ENCODE peak calls at places on chromosomes 5 and 9, in ten cellular contexts. One of them, this sample, is unnamed.

GRCh38 chr5:151158287-151158661 is 695 bp upstream of the ANXA6 start:
- DNase-seq in GM12892: no peak
- DNase-seq in sigmoid colon: no peak
- DNase-seq in HepG2: peak; percentile 13
- DNase-seq in spleen: no peak
- DNase-seq in SK-N-MC: no peak
- DNase-seq in GM23338: peak; percentile 64
- DNase-seq in vagina: no peak
- DNase-seq in suprapubic skin: no peak
- DNase-seq in endothelial cell of umbilical vein: no peak
- DNase-seq in this sample: no peak

GRCh38 chr9:134884492-134884891 is 3.9 kb downstream of the FCN2 start:
- DNase-seq in GM23338: no peak
- DNase-seq in GM12892: no peak
- DNase-seq in spleen: no peak
- DNase-seq in suprapubic skin: no peak
- DNase-seq in HepG2: no peak
- DNase-seq in SK-N-MC: no peak
- DNase-seq in sigmoid colon: no peak
- DNase-seq in vagina: no peak
- DNase-seq in endothelial cell of umbilical vein: no peak
- DNase-seq in this sample: no peak

GRCh38 chr9:102740578-102740977 is 254.6 kb upstream of the CYLC2 start:
- DNase-seq in GM12892: no peak
- DNase-seq in vagina: no peak
- DNase-seq in spleen: no peak
- DNase-seq in suprapubic skin: no peak
- DNase-seq in HepG2: no peak
- DNase-seq in sigmoid colon: no peak
- DNase-seq in SK-N-MC: no peak
- DNase-seq in endothelial cell of umbilical vein: no peak
- DNase-seq in GM23338: no peak
- DNase-seq in this sample: no peak

GRCh38 chr9:15576350-15577050 is 23.7 kb downstream of the CCDC171 start:
- DNase-seq in sigmoid colon: no peak
- DNase-seq in spleen: no peak
- DNase-seq in GM12892: no peak
- DNase-seq in endothelial cell of umbilical vein: peak; percentile 11
- DNase-seq in GM23338: no peak
- DNase-seq in suprapubic skin: no peak
- DNase-seq in SK-N-MC: no peak
- DNase-seq in HepG2: no peak
- DNase-seq in vagina: no peak
- DNase-seq in this sample: no peak

GRCh38 chr5:73311291-73312110 is 137.1 kb downstream of the FOXD1 start:
- DNase-seq in vagina: no peak
- DNase-seq in suprapubic skin: no peak
- DNase-seq in GM23338: peak; percentile 62
- DNase-seq in GM12892: no peak
- DNase-seq in endothelial cell of umbilical vein: no peak
- DNase-seq in HepG2: no peak
- DNase-seq in sigmoid colon: no peak
- DNase-seq in SK-N-MC: no peak
- DNase-seq in spleen: no peak
- DNase-seq in this sample: no peak

GRCh38 chr5:161286066-161286655 is 260.4 kb downstream of the GABRB2 start:
- DNase-seq in spleen: no peak
- DNase-seq in vagina: no peak
- DNase-seq in GM12892: no peak
- DNase-seq in suprapubic skin: no peak
- DNase-seq in endothelial cell of umbilical vein: no peak
- DNase-seq in GM23338: no peak
- DNase-seq in HepG2: no peak
- DNase-seq in sigmoid colon: no peak
- DNase-seq in SK-N-MC: no peak
- DNase-seq in this sample: no peak

GRCh38 chr5:128271859-128272446 is 188.4 kb downstream of the SLC12A2 start:
- DNase-seq in HepG2: no peak
- DNase-seq in SK-N-MC: no peak
- DNase-seq in sigmoid colon: no peak
- DNase-seq in spleen: no peak
- DNase-seq in endothelial cell of umbilical vein: peak; percentile 67
- DNase-seq in GM23338: peak; percentile 31
- DNase-seq in vagina: no peak
- DNase-seq in GM12892: no peak
- DNase-seq in suprapubic skin: no peak
- DNase-seq in this sample: peak; percentile 27

GRCh38 chr5:1325870-1326546 is 18.9 kb downstream of the CLPTM1L start:
- DNase-seq in GM12892: peak; percentile 5
- DNase-seq in suprapubic skin: peak; percentile 76
- DNase-seq in vagina: no peak
- DNase-seq in SK-N-MC: no peak
- DNase-seq in GM23338: no peak
- DNase-seq in HepG2: no peak
- DNase-seq in spleen: peak; percentile 69
- DNase-seq in sigmoid colon: peak; percentile 56
- DNase-seq in endothelial cell of umbilical vein: no peak
- DNase-seq in this sample: no peak

GRCh38 chr5:81207009-81207408 is 26.1 kb upstream of the CKMT2 start:
- DNase-seq in spleen: no peak
- DNase-seq in SK-N-MC: no peak
- DNase-seq in endothelial cell of umbilical vein: no peak
- DNase-seq in GM12892: no peak
- DNase-seq in suprapubic skin: no peak
- DNase-seq in vagina: no peak
- DNase-seq in HepG2: no peak
- DNase-seq in sigmoid colon: no peak
- DNase-seq in GM23338: peak; percentile 72
- DNase-seq in this sample: no peak

GRCh38 chr9:27210588-27210987 is 86.4 kb downstream of the EQTN start:
- DNase-seq in spleen: no peak
- DNase-seq in HepG2: no peak
- DNase-seq in endothelial cell of umbilical vein: no peak
- DNase-seq in sigmoid colon: no peak
- DNase-seq in suprapubic skin: no peak
- DNase-seq in GM23338: no peak
- DNase-seq in GM12892: no peak
- DNase-seq in SK-N-MC: no peak
- DNase-seq in vagina: no peak
- DNase-seq in this sample: no peak

GRCh38 chr5:82168294-82168693 is 109.9 kb downstream of the RPS23 start:
- DNase-seq in endothelial cell of umbilical vein: no peak
- DNase-seq in GM12892: no peak
- DNase-seq in SK-N-MC: no peak
- DNase-seq in spleen: no peak
- DNase-seq in GM23338: peak; percentile 34
- DNase-seq in HepG2: no peak
- DNase-seq in suprapubic skin: no peak
- DNase-seq in vagina: no peak
- DNase-seq in sigmoid colon: no peak
- DNase-seq in this sample: no peak

GRCh38 chr5:68336200-68336599 is 120.6 kb downstream of the PIK3R1 start:
- DNase-seq in sigmoid colon: no peak
- DNase-seq in endothelial cell of umbilical vein: no peak
- DNase-seq in vagina: no peak
- DNase-seq in spleen: no peak
- DNase-seq in GM23338: no peak
- DNase-seq in suprapubic skin: no peak
- DNase-seq in SK-N-MC: no peak
- DNase-seq in HepG2: no peak
- DNase-seq in GM12892: no peak
- DNase-seq in this sample: no peak

GRCh38 chr9:133718533-133719315 is 19.4 kb downstream of the SARDH start:
- DNase-seq in sigmoid colon: peak; percentile 52
- DNase-seq in SK-N-MC: no peak
- DNase-seq in HepG2: no peak
- DNase-seq in GM23338: no peak
- DNase-seq in GM12892: no peak
- DNase-seq in vagina: no peak
- DNase-seq in endothelial cell of umbilical vein: no peak
- DNase-seq in suprapubic skin: peak; percentile 64
- DNase-seq in spleen: peak; percentile 44
- DNase-seq in this sample: no peak

GRCh38 chr9:125570246-125570645 is 136.8 kb downstream of the MAPKAP1 start:
- DNase-seq in sigmoid colon: no peak
- DNase-seq in GM12892: no peak
- DNase-seq in spleen: no peak
- DNase-seq in HepG2: no peak
- DNase-seq in SK-N-MC: no peak
- DNase-seq in vagina: no peak
- DNase-seq in GM23338: no peak
- DNase-seq in endothelial cell of umbilical vein: no peak
- DNase-seq in suprapubic skin: no peak
- DNase-seq in this sample: no peak

GRCh38 chr9:89052470-89053097 is 61.3 kb downstream of the S1PR3 start:
- DNase-seq in SK-N-MC: no peak
- DNase-seq in GM23338: no peak
- DNase-seq in suprapubic skin: no peak
- DNase-seq in spleen: no peak
- DNase-seq in endothelial cell of umbilical vein: no peak
- DNase-seq in HepG2: no peak
- DNase-seq in vagina: peak; percentile 42
- DNase-seq in GM12892: no peak
- DNase-seq in sigmoid colon: no peak
- DNase-seq in this sample: no peak

GRCh38 chr5:145936401-145937131 is at the start of gene SH3RF2:
- DNase-seq in GM12892: no peak
- DNase-seq in sigmoid colon: peak; percentile 65
- DNase-seq in GM23338: peak; percentile 96
- DNase-seq in suprapubic skin: peak; percentile 80
- DNase-seq in spleen: no peak
- DNase-seq in HepG2: peak; percentile 67
- DNase-seq in endothelial cell of umbilical vein: peak; percentile 86
- DNase-seq in vagina: no peak
- DNase-seq in SK-N-MC: no peak
- DNase-seq in this sample: no peak

GRCh38 chr5:158698036-158698667 is 401.6 kb downstream of the EBF1 start:
- DNase-seq in GM23338: peak; percentile 34
- DNase-seq in HepG2: no peak
- DNase-seq in GM12892: no peak
- DNase-seq in suprapubic skin: no peak
- DNase-seq in SK-N-MC: no peak
- DNase-seq in spleen: no peak
- DNase-seq in vagina: no peak
- DNase-seq in endothelial cell of umbilical vein: no peak
- DNase-seq in sigmoid colon: no peak
- DNase-seq in this sample: no peak

GRCh38 chr9:110337727-110338522 is at the start of gene TXNDC8:
- DNase-seq in GM12892: no peak
- DNase-seq in suprapubic skin: no peak
- DNase-seq in spleen: no peak
- DNase-seq in GM23338: no peak
- DNase-seq in SK-N-MC: no peak
- DNase-seq in HepG2: no peak
- DNase-seq in endothelial cell of umbilical vein: peak; percentile 19
- DNase-seq in sigmoid colon: no peak
- DNase-seq in vagina: no peak
- DNase-seq in this sample: no peak

GRCh38 chr9:131651599-131651998 is 88.3 kb downstream of the RAPGEF1 start:
- DNase-seq in SK-N-MC: no peak
- DNase-seq in suprapubic skin: no peak
- DNase-seq in vagina: no peak
- DNase-seq in sigmoid colon: no peak
- DNase-seq in endothelial cell of umbilical vein: no peak
- DNase-seq in spleen: no peak
- DNase-seq in GM12892: no peak
- DNase-seq in GM23338: no peak
- DNase-seq in HepG2: peak; percentile 13
- DNase-seq in this sample: no peak

GRCh38 chr9:118640836-118641557 is 728.2 kb downstream of the BRINP1 start:
- DNase-seq in vagina: no peak
- DNase-seq in suprapubic skin: no peak
- DNase-seq in HepG2: no peak
- DNase-seq in GM12892: no peak
- DNase-seq in sigmoid colon: no peak
- DNase-seq in SK-N-MC: no peak
- DNase-seq in endothelial cell of umbilical vein: no peak
- DNase-seq in spleen: no peak
- DNase-seq in GM23338: no peak
- DNase-seq in this sample: no peak
- TF ChIP-seq POLR2AphosphoS5 in vagina: no peak
- TF ChIP-seq POLR2AphosphoS5 in suprapubic skin: no peak
- TF ChIP-seq POLR2AphosphoS5 in HepG2: no peak
- TF ChIP-seq POLR2AphosphoS5 in GM12892: no peak
- TF ChIP-seq POLR2AphosphoS5 in sigmoid colon: no peak
- TF ChIP-seq POLR2AphosphoS5 in SK-N-MC: no peak
- TF ChIP-seq POLR2AphosphoS5 in endothelial cell of umbilical vein: no peak
- TF ChIP-seq POLR2AphosphoS5 in spleen: no peak
- TF ChIP-seq POLR2AphosphoS5 in GM23338: no peak
- TF ChIP-seq POLR2AphosphoS5 in this sample: no peak

GRCh38 chr9:90433398-90433890 is 209.2 kb downstream of the DIRAS2 start:
- DNase-seq in HepG2: no peak
- DNase-seq in endothelial cell of umbilical vein: no peak
- DNase-seq in suprapubic skin: no peak
- DNase-seq in SK-N-MC: peak; percentile 34
- DNase-seq in GM23338: peak; percentile 94
- DNase-seq in spleen: no peak
- DNase-seq in GM12892: no peak
- DNase-seq in sigmoid colon: no peak
- DNase-seq in vagina: no peak
- DNase-seq in this sample: no peak
- TF ChIP-seq POLR2AphosphoS5 in HepG2: no peak
- TF ChIP-seq POLR2AphosphoS5 in endothelial cell of umbilical vein: no peak
- TF ChIP-seq POLR2AphosphoS5 in suprapubic skin: no peak
- TF ChIP-seq POLR2AphosphoS5 in SK-N-MC: no peak
- TF ChIP-seq POLR2AphosphoS5 in GM23338: no peak
- TF ChIP-seq POLR2AphosphoS5 in spleen: no peak
- TF ChIP-seq POLR2AphosphoS5 in GM12892: no peak
- TF ChIP-seq POLR2AphosphoS5 in sigmoid colon: no peak
- TF ChIP-seq POLR2AphosphoS5 in vagina: no peak
- TF ChIP-seq POLR2AphosphoS5 in this sample: no peak

DNA sequence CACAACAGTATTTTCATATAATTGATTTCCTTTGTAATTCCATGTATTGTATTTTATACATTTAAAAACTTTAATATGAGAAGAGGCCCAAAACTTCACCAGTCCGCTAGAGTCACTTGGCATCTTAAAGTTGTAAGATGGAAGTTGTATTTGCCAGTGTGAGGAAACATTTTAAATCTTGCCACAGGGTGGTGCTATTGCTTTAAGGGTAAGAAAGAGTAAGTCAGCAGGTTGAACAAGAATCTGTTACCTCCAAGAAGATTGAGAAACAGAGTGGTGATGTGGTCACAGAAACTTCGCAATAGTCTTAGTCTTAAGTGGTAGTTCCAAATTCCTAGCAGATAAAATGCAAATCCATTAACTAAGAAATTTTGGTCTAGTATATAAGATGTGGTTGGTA is 39.8 kb upstream of the RANBP6 start:
- DNase-seq in sigmoid colon: no peak
- DNase-seq in SK-N-MC: peak; percentile 92
- DNase-seq in endothelial cell of umbilical vein: peak; percentile 91
- DNase-seq in suprapubic skin: no peak
- DNase-seq in spleen: no peak
- DNase-seq in vagina: no peak
- DNase-seq in HepG2: peak; percentile 66
- DNase-seq in GM12892: no peak
- DNase-seq in GM23338: peak; percentile 95
- DNase-seq in this sample: peak; percentile 50
- TF ChIP-seq POLR2AphosphoS5 in sigmoid colon: no peak
- TF ChIP-seq POLR2AphosphoS5 in SK-N-MC: no peak
- TF ChIP-seq POLR2AphosphoS5 in endothelial cell of umbilical vein: no peak
- TF ChIP-seq POLR2AphosphoS5 in suprapubic skin: no peak
- TF ChIP-seq POLR2AphosphoS5 in spleen: no peak
- TF ChIP-seq POLR2AphosphoS5 in vagina: peak; percentile 20
- TF ChIP-seq POLR2AphosphoS5 in HepG2: no peak
- TF ChIP-seq POLR2AphosphoS5 in GM12892: no peak
- TF ChIP-seq POLR2AphosphoS5 in GM23338: no peak
- TF ChIP-seq POLR2AphosphoS5 in this sample: no peak

GRCh38 chr5:146965781-146966659 is 87.5 kb upstream of the PPP2R2B start:
- DNase-seq in SK-N-MC: peak; percentile 16
- DNase-seq in suprapubic skin: no peak
- DNase-seq in endothelial cell of umbilical vein: peak; percentile 74
- DNase-seq in vagina: no peak
- DNase-seq in GM23338: peak; percentile 88
- DNase-seq in sigmoid colon: peak; percentile 69
- DNase-seq in HepG2: peak; percentile 78
- DNase-seq in spleen: no peak
- DNase-seq in GM12892: peak; percentile 2
- DNase-seq in this sample: peak; percentile 61
- TF ChIP-seq POLR2AphosphoS5 in SK-N-MC: no peak
- TF ChIP-seq POLR2AphosphoS5 in suprapubic skin: no peak
- TF ChIP-seq POLR2AphosphoS5 in endothelial cell of umbilical vein: no peak
- TF ChIP-seq POLR2AphosphoS5 in vagina: no peak
- TF ChIP-seq POLR2AphosphoS5 in GM23338: no peak
- TF ChIP-seq POLR2AphosphoS5 in sigmoid colon: no peak
- TF ChIP-seq POLR2AphosphoS5 in HepG2: no peak
- TF ChIP-seq POLR2AphosphoS5 in spleen: no peak
- TF ChIP-seq POLR2AphosphoS5 in GM12892: no peak
- TF ChIP-seq POLR2AphosphoS5 in this sample: no peak

This sample was measured in Panc1.